ENCODE peak calls at places on chromosomes 11 and 22, in four cellular contexts. V is WTC11, R is K562, L is HepG2. S is an unnamed sample.

GRCh38 chr11:2816941-2817421 is 68.6 kb downstream of the CDKN1C start:
- DNase-seq in R (no peak), V (no peak), L (no peak), S (no peak)

GRCh38 chr11:17686185-17686980 is 33.0 kb upstream of the MYOD1 start:
- DNase-seq in L (no peak), V (peak; percentile 48), R (no peak), S (no peak)

GRCh38 chr11:120811199-120811598 is 212.7 kb upstream of the TBCEL start:
- DNase-seq in L (no peak), R (no peak), V (no peak), S (no peak)

GRCh38 chr11:40162901-40163300 is 1296.6 kb downstream of the LRRC4C start:
- DNase-seq in R (no peak), V (no peak), L (no peak), S (no peak)

GRCh38 chr22:38230108-38230825 is 28.5 kb downstream of the MAFF start:
- DNase-seq in R (no peak), L (peak; percentile 20), V (peak; percentile 41), S (no peak)

GRCh38 chr11:75592699-75593098 is 30.6 kb downstream of the SERPINH1 start:
- DNase-seq in V (no peak), L (no peak), R (no peak), S (no peak)

GRCh38 chr11:118290923-118291322 is 13.6 kb upstream of the CD3E start:
- DNase-seq in V (no peak), L (peak; percentile 74), R (no peak), S (no peak)

GRCh38 chr11:8071616-8072581 is 9.1 kb upstream of the TUB start:
- DNase-seq in L (no peak), R (no peak), V (no peak), S (no peak)

GRCh38 chr11:119254239-119254638 is 48.1 kb downstream of the CBL start:
- DNase-seq in V (no peak), R (no peak), L (no peak), S (no peak)

GRCh38 chr11:100748153-100748552 is 61.1 kb downstream of the ARHGAP42 start:
- DNase-seq in V (no peak), L (no peak), R (no peak), S (no peak)

GRCh38 chr11:16956538-16957153 is 57.6 kb downstream of the PLEKHA7 start:
- DNase-seq in L (no peak), R (no peak), V (no peak), S (no peak)

GRCh38 chr11:35214181-35214770 is 75.3 kb downstream of the CD44 start:
- DNase-seq in L (no peak), V (no peak), R (no peak), S (no peak)

GRCh38 chr11:69873166-69874077 is 54.2 kb upstream of the FGF3 start:
- DNase-seq in R (no peak), L (no peak), V (no peak), S (no peak)

GRCh38 chr11:114397349-114397982 is 2.8 kb downstream of the C11orf71 start:
- DNase-seq in R (no peak), L (no peak), V (no peak), S (no peak)

GRCh38 chr11:11860103-11860979 is 18.6 kb downstream of the USP47 start:
- DNase-seq in R (no peak), L (no peak), V (no peak), S (no peak)

GRCh38 chr11:7520011-7520942 is 6.5 kb downstream of the PPFIBP2 start:
- DNase-seq in V (no peak), L (no peak), R (no peak), S (peak; percentile 89)

GRCh38 chr11:83092488-83093384 is 21.0 kb upstream of the RAB30 start:
- DNase-seq in R (no peak), L (peak; percentile 98), V (no peak), S (no peak)

GRCh38 chr11:27405134-27405533 is 42.1 kb upstream of the CCDC34 start:
- DNase-seq in L (no peak), V (no peak), R (no peak), S (no peak)

GRCh38 chr11:110712643-110713468 is 619 bp upstream of the ARHGAP20 start:
- DNase-seq in L (no peak), R (no peak), V (peak; percentile 14), S (no peak)

GRCh38 chr11:10304495-10305261 is at the start of gene ADM:
- DNase-seq in L (peak; percentile 90), V (peak; percentile 78), R (peak; percentile 64), S (no peak)

GRCh38 chr22:38952382-38952993 is 4.9 kb upstream of the APOBEC3A start:
- DNase-seq in R (no peak), L (no peak), V (no peak), S (no peak)

GRCh38 chr11:57751676-57752253 is at the start of gene BTBD18:
- DNase-seq in L (peak; percentile 83), R (no peak), V (peak; percentile 32), S (no peak)

GRCh38 chr11:67420147-67420645 is 4.7 kb downstream of the CARNS1 start:
- DNase-seq in L (no peak), V (no peak), R (peak; percentile 33), S (no peak)

GRCh38 chr11:12863605-12864121 is 145.5 kb upstream of the RASSF10 start:
- DNase-seq in R (no peak), L (no peak), V (no peak), S (no peak)

GRCh38 chr11:13030857-13031256 is 21.7 kb downstream of the RASSF10 start:
- DNase-seq in V (no peak), R (no peak), L (peak; percentile 14), S (no peak)

GRCh38 chr11:57303280-57303989 is 21.3 kb downstream of the TNKS1BP1 start:
- DNase-seq in R (no peak), V (no peak), L (no peak), S (no peak)

GRCh38 chr11:134476435-134477021 is 64.5 kb upstream of the B3GAT1 start:
- DNase-seq in V (peak; percentile 77), L (no peak), R (no peak), S (no peak)

GRCh38 chr11:73664894-73665293 is 18.5 kb downstream of the PLEKHB1 start:
- DNase-seq in R (peak; percentile 4), L (no peak), V (no peak), S (no peak)

GRCh38 chr11:86990079-86990478 is 34.9 kb upstream of the FZD4 start:
- DNase-seq in L (no peak), V (no peak), R (no peak), S (no peak)

GRCh38 chr22:39960791-39961746 is 872 bp downstream of the TMA7B start:
- DNase-seq in R (peak; percentile 75), L (no peak), V (no peak), S (peak; percentile 96)

GRCh38 chr22:42697542-42698013 is 23.1 kb downstream of the A4GALT start:
- DNase-seq in V (no peak), R (no peak), L (peak; percentile 61), S (no peak)

GRCh38 chr11:46528445-46529085 is 65.3 kb downstream of the AMBRA1 start:
- DNase-seq in R (no peak), L (no peak), V (no peak), S (no peak)

GRCh38 chr11:61752117-61752924 is at the start of gene MYRF:
- DNase-seq in V (peak; percentile 68), L (no peak), R (peak; percentile 88), S (no peak)

GRCh38 chr11:73326929-73327811 is 19.1 kb downstream of the ARHGEF17 start:
- DNase-seq in R (no peak), V (no peak), L (no peak), S (peak; percentile 73)

GRCh38 chr11:115501895-115502589 is 2.2 kb downstream of the CADM1 start:
- DNase-seq in L (peak; percentile 37), R (no peak), V (no peak), S (peak; percentile 20)

GRCh38 chr22:17398159-17398558 is 28.9 kb downstream of the CECR2 start:
- DNase-seq in V (no peak), R (no peak), L (no peak), S (no peak)

GRCh38 chr22:41028841-41029240 is 63.6 kb upstream of the EP300 start:
- DNase-seq in V (no peak), L (peak; percentile 64), R (no peak), S (no peak)

GRCh38 chr11:61797263-61797944 is 4.7 kb downstream of the FEN1 start:
- DNase-seq in L (peak; percentile 78), V (peak; percentile 70), R (no peak), S (peak; percentile 52)

DNA sequence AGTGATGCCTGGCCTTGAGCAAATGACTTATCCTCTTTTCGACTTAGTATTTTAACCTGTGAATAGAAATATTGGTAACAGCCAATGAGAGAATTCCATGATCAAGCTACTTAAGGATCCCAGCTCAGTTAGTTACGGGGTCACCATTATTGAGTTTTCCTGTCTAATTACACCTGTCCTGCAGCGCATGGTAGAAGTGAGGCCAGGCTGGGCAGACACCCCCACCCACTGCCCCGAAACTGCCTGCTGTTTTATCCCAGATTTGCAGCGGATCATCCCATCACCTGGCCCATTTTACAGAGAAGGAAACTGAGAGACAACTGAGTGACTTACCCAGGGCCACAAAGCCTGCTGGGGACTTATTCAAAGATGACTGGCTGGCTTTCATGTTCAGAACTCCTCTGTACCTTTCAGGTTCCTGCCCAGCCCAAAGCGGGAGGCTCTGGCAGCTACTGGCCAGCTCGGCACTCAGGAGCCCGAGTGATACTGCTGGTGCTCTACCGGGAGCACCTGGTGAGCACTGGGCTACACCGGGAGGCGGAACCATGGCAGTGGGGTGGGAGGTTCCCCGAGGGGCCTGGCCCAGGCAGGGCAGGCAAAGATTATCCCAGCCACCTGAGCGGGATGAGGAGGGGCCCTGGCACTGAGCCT is 1.4 kb downstream of the MUS81 start:
- DNase-seq in R (no peak), V (no peak), L (no peak), S (no peak)
- TF ChIP-seq CBFB in R (peak; percentile 11), V (no peak), L (no peak), S (no peak)

DNA sequence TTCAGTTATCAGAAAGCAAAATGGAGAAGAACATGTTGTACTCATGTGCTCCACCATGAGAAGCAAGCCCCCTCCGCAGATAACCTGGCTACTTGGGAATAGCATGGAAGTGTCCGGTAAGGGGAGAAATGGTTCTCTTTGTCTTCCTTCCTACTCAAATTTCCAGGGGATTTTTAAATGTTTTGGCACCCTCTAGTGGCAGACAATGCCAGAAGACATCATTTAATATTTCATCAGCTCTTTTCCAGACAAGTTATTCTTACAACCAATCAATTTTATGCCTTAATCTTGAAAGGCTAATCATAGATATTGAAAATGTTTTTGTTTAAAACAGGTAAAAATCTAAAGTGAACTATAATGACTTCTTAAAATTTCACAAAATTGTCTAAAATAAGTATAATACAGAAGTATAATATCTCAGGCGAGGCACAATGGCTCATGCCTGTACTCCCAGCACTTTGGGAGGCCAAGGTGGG is 15.7 kb downstream of the CRTAM start:
- DNase-seq in V (peak; percentile 39), L (peak; percentile 66), R (peak; percentile 36), S (no peak)
- TF ChIP-seq CBFB in V (no peak), L (no peak), R (no peak), S (no peak)

GRCh38 chr11:4695442-4695841 is 2.2 kb downstream of the OR51E2 start:
- DNase-seq in V (no peak), L (no peak), R (no peak), S (no peak)
- TF ChIP-seq CBFB in V (no peak), L (no peak), R (no peak), S (no peak)

DNA sequence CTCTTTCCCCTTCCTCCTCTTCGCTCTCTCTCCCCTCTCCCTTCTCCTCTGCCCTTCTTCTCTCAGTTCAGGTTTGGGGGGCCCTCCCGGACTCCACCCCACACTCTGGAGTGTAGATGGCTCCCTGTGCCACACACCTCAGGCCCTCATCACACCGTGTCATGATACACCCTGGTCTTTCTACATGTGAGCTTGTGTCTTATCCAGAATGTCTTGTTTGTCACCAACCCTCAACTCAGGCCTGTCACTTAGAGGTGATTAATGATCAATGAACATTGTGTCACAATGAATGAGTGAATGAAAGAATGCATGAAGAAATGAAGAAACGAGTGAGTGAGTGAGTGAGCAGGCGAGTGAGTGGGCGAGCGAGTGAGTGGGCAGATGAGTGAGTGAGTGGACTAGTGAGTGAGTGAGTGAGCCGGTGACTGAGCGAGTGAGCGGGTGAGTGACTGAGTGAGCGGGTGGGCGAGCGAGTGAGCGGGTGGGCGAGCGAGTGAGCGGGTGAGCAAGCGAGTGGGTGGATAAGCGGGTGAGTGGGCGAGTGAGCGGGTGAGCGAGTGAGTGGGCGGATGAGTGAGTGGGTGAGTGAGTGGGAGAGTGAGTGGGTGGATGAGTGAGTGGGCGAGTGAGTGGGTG is 33.8 kb downstream of the CAPN1 start:
- DNase-seq in R (no peak), V (no peak), L (no peak), S (no peak)
- TF ChIP-seq CBFB in R (no peak), V (no peak), L (no peak), S (no peak)

S was measured in GM12878.